ENCODE peak calls at places on chromosomes 13 and 19, in four cellular contexts. V is pancreas; U is CD8-positive, alpha-beta memory T cell; N is heart right ventricle. Z is an unnamed sample.
A peak's percentile ranks its signal among the peaks of the same experiment; 100 is the strongest.

GRCh38 chr13:92461402-92461801 is 765.2 kb upstream of the GPC6 start:
- DNase-seq in N (no peak), U (no peak), V (no peak), Z (no peak)

GRCh38 chr13:35714588-35714987 is 238.1 kb upstream of the MAB21L1 start:
- DNase-seq in U (no peak), N (peak; percentile 69), V (no peak), Z (no peak)

GRCh38 chr13:23724196-23724970 is 154.2 kb downstream of the TNFRSF19 start:
- DNase-seq in V (no peak), U (no peak), N (no peak), Z (no peak)

GRCh38 chr13:32443111-32443510 is 15.2 kb upstream of the N4BP2L1 start:
- DNase-seq in U (peak; percentile 20), V (no peak), N (no peak), Z (no peak)

GRCh38 chr13:24661713-24662112 is 18.5 kb upstream of the ATP12A start:
- DNase-seq in V (no peak), N (no peak), U (no peak), Z (no peak)

GRCh38 chr13:50999641-51000040 is 90.0 kb downstream of the RNASEH2B start:
- DNase-seq in N (no peak), V (no peak), U (no peak), Z (no peak)

GRCh38 chr13:35988648-35989081 is 142.5 kb downstream of the DCLK1 start:
- DNase-seq in N (no peak), V (no peak), U (no peak), Z (no peak)

GRCh38 chr19:35851213-35852028 is 883 bp downstream of the NPHS1 start:
- DNase-seq in V (peak; percentile 77), U (no peak), N (no peak), Z (no peak)

GRCh38 chr13:79423801-79424642 is 18.0 kb upstream of the RBM26 start:
- DNase-seq in U (peak; percentile 30), N (no peak), V (no peak), Z (no peak)

GRCh38 chr19:6528544-6529121 is 2.2 kb upstream of the TNFSF9 start:
- DNase-seq in N (peak; percentile 67), U (no peak), V (no peak), Z (no peak)

GRCh38 chr13:23159205-23159586 is 21.6 kb upstream of the SGCG start:
- DNase-seq in U (no peak), V (no peak), N (peak; percentile 33), Z (no peak)

GRCh38 chr13:106566682-106567420 is 1.1 kb downstream of the ARGLU1 start:
- DNase-seq in V (peak; percentile 56), U (no peak), N (peak; percentile 66), Z (peak; percentile 4)

GRCh38 chr13:80224468-80224867 is 116.5 kb downstream of the SPRY2 start:
- DNase-seq in V (no peak), N (no peak), U (no peak), Z (no peak)

GRCh38 chr13:73943137-73943964 is 190.9 kb downstream of the KLF12 start:
- DNase-seq in V (no peak), U (peak; percentile 58), N (no peak), Z (no peak)

GRCh38 chr13:107441279-107441678 is 774.1 kb downstream of the LIG4 start:
- DNase-seq in U (no peak), N (no peak), V (no peak), Z (no peak)

GRCh38 chr13:40371531-40372125 is 294.8 kb downstream of the FOXO1 start:
- DNase-seq in V (no peak), U (no peak), N (no peak), Z (no peak)

DNA sequence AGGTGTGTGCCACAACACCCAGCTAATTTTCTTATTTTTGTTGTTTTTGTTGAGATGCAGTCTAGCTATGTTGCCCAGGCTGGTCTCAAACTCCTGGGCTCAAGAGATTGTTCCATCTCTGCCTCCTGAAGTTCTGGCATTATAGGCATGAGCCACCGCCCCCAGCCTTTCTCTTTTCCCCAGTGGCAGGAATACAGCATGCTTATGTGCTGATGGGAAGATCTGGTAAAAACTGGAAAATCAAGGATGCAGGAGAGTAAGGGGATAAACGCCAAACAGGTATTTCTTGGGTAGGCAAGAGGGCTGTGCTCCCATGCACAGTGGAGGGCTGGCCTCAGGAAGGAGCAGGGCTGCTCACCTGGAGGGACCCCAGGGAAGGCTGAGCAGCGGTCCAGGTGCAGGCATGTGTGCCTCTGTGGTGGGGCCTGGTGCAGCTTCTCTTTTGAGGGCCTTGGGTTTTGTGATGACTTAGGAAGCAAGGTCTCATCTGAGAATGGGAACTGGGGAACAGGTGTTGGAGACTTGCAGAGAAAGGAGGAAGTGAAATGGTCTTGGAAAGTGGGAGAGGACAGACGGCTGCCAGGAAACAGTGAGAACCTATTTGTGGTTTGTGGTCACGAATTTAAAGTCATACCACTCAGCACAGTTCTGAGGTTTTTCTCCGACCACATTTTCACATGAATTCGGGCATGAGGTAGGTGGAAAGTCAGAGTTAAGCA is 106.5 kb downstream of the TEX26 start:
- DNase-seq in U (no peak), N (no peak), V (no peak), Z (no peak)
- H3K4me1 ChIP-seq in U (peaks cover 18% of the 10 kb centered on the region), N (peaks cover 14% of the 10 kb centered on the region), V (no peaks in the 10 kb centered on the region), Z (peaks cover 12% of the 10 kb centered on the region)

GRCh38 chr19:18904334-18905057 is 8.5 kb upstream of the CERS1 start:
- DNase-seq in V (peak; percentile 32), U (no peak), N (no peak), Z (no peak)
- H3K36me3 ChIP-seq in V (peaks cover 5% of the 10 kb centered on the region), U (peaks cover 26% of the 10 kb centered on the region), N (peaks cover 14% of the 10 kb centered on the region), Z (peaks cover 73% of the 10 kb centered on the region)

GRCh38 chr19:10812902-10813404 is 23.1 kb downstream of the TMED1 start:
- DNase-seq in N (no peak), U (no peak), V (no peak), Z (no peak)
- H3K4me1 ChIP-seq in N (peaks cover 73% of the 10 kb centered on the region), U (peaks cover 19% of the 10 kb centered on the region), V (no peaks in the 10 kb centered on the region), Z (peaks cover 12% of the 10 kb centered on the region)

GRCh38 chr13:20803180-20803965 is 29.6 kb upstream of the EEF1AKMT1 start:
- DNase-seq in U (no peak), N (no peak), V (no peak), Z (no peak)

GRCh38 chr13:20796791-20797513 is 23.2 kb upstream of the EEF1AKMT1 start:
- DNase-seq in V (no peak), N (no peak), U (no peak), Z (no peak)

GRCh38 chr13:20798027-20798426 is 24.3 kb upstream of the EEF1AKMT1 start:
- DNase-seq in U (no peak), N (no peak), V (no peak), Z (no peak)

GRCh38 chr13:20799726-20800416 is 26.1 kb upstream of the EEF1AKMT1 start:
- DNase-seq in V (no peak), N (no peak), U (no peak), Z (no peak)

DNA sequence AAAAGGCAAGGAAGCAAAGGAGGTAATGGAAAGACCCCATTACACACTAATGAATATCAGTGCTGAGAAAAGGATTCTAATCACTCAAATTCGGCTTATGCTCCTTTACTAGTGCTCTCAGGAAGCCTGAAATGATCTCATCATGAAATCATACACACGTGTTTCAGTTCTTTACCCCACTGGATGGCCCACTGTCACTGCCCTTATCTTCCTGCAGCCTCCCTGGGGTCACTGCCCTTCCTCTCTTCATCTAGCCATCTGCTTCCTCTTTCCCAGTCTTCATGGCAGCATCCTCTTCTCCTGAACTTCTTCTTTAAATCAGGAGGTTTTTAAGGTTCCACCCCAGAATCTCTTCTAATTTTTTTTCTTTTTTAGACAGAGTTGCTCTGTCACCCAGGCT is 27.9 kb upstream of the EEF1AKMT1 start:
- DNase-seq in N (no peak), U (no peak), V (no peak), Z (no peak)
- H3K36me3 ChIP-seq in N (peaks cover 15% of the 10 kb centered on the region), U (no peaks in the 10 kb centered on the region), V (no peaks in the 10 kb centered on the region), Z (peaks cover 20% of the 10 kb centered on the region)

GRCh38 chr19:55248166-55248675 is 10.6 kb downstream of the PPP6R1 start:
- DNase-seq in N (no peak), U (no peak), V (no peak), Z (no peak)
- H3K4me1 ChIP-seq in N (peaks cover 61% of the 10 kb centered on the region), U (peaks cover 63% of the 10 kb centered on the region), V (no peaks in the 10 kb centered on the region), Z (peaks cover 38% of the 10 kb centered on the region)

GRCh38 chr19:34837262-34837661 is 64.2 kb upstream of the ZNF599 start:
- DNase-seq in V (peak; percentile 46), U (no peak), N (peak; percentile 59), Z (no peak)

GRCh38 chr19:34841780-34842179 is 68.8 kb upstream of the ZNF599 start:
- DNase-seq in V (no peak), N (no peak), U (no peak), Z (no peak)

GRCh38 chr19:34838248-34838647 is 65.2 kb upstream of the ZNF599 start:
- DNase-seq in N (no peak), V (no peak), U (no peak), Z (no peak)

GRCh38 chr19:34835952-34836351 is 62.9 kb upstream of the ZNF599 start:
- DNase-seq in N (no peak), V (no peak), U (no peak), Z (no peak)

DNA sequence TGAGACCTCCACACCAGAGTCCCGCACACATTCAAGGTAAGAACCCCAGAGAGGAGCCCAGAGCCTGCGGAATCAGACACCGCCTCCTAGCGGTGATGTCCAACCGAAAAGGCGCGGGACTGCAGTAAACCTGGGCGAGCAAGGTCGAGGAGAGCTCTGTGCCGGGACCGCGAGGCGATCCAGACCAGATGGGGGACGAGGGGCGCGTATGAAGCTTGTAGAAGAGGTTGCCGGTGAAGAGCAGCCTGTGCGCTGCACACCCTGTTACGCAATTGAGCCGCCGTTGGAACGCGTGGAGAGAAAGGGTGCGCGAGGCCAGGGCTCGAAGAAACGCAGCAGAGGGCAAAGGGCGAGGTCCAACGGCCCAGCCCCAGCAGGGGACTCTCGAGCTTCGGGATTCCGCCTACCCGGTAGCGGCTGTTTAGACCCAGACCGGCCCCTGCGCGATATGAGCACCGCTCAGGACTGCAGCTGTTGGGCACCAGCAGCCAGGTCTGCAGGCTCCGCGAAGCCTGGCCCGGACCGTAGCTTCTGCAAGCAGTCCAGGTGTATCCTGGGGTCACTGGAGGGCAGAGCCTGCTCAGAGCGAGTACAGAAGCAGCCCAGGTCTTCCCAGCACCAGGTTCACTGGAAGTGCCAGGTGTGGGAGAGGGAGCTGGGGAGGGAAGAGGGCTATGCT is 65.9 kb upstream of the ZNF599 start:
- DNase-seq in U (no peak), V (peak; percentile 29), N (peak; percentile 33), Z (no peak)
- H3K36me3 ChIP-seq in U (no peaks in the 10 kb centered on the region), V (no peaks in the 10 kb centered on the region), N (no peaks in the 10 kb centered on the region), Z (no peaks in the 10 kb centered on the region)

Z was measured in effector memory CD4-positive, alpha-beta T cell.